ENCODE peak calls at places on chromosomes 1 and 21, in six cellular contexts. Z, I, W, C, A and S are unnamed samples.

GRCh38 chr1:218330043-218330623 is 15.0 kb upstream of the TGFB2 start:
- DNase-seq in C (peak; percentile 27), I (peak; percentile 61), A (peak; percentile 54), W (no peak), Z (no peak), S (no peak)

GRCh38 chr21:25350056-25350455 is 257.2 kb downstream of the MRPL39 start:
- DNase-seq in I (peak; percentile 60), A (no peak), Z (peak; percentile 68), C (peak; percentile 50), W (peak; percentile 41), S (no peak)

GRCh38 chr1:42767510-42767924 is 468 bp downstream of the C1orf50 start:
- DNase-seq in W (no peak), Z (no peak), I (no peak), A (no peak), C (no peak), S (no peak)

GRCh38 chr1:70930062-70930461 is 117.6 kb downstream of the PTGER3 start:
- DNase-seq in A (no peak), C (no peak), W (no peak), I (no peak), Z (no peak), S (no peak)

GRCh38 chr1:153447498-153448170 is 12.8 kb downstream of the S100A7 start:
- DNase-seq in A (peak; percentile 74), I (peak; percentile 83), Z (no peak), W (no peak), C (no peak), S (no peak)

GRCh38 chr1:157073944-157074685 is 25.5 kb downstream of the ETV3L start:
- DNase-seq in W (peak; percentile 91), I (peak; percentile 68), A (peak; percentile 74), C (peak; percentile 81), Z (peak; percentile 84), S (peak; percentile 40)

GRCh38 chr1:2241820-2242219 is 13.7 kb downstream of the SKI start:
- DNase-seq in I (no peak), C (no peak), W (no peak), Z (no peak), A (no peak), S (no peak)

GRCh38 chr1:67948155-67949075 is 102.0 kb downstream of the DIRAS3 start:
- DNase-seq in W (no peak), A (peak; percentile 80), I (peak; percentile 89), Z (no peak), C (no peak), S (no peak)

GRCh38 chr1:79290927-79291474 is 284.5 kb upstream of the ADGRL4 start:
- DNase-seq in I (no peak), W (no peak), C (no peak), Z (no peak), A (no peak), S (no peak)

GRCh38 chr1:31760901-31761470 is 3.2 kb downstream of the ADGRB2 start:
- DNase-seq in I (peak; percentile 60), Z (peak; percentile 85), A (peak; percentile 83), C (peak; percentile 81), W (peak; percentile 85), S (peak; percentile 82)

GRCh38 chr1:231937013-231937754 is 310.6 kb downstream of the DISC1 start:
- DNase-seq in Z (no peak), C (no peak), A (no peak), W (no peak), I (no peak), S (no peak)

GRCh38 chr1:12438349-12438924 is 179.6 kb downstream of the DHRS3 start:
- DNase-seq in Z (no peak), W (no peak), I (no peak), A (no peak), C (no peak), S (no peak)

DNA sequence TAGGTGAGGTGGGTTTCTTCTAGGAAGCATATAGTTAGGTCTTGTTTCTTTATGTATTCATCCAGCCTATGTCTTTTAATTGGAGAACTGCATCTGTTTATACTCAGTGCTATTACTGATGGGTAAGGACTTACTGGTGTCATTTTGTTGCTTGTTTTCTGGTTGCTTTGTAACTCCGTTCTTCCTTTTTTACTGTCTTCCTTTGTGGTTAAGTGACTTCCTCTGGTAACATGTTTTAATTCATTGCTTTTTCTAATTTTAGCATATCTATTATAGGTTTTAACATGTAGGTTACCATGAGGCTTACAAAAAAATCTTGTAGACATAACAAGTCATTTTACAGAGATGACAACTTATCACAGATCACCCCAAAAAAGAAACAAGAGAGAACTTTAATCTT is 160.8 kb downstream of the VAV3 start:
- DNase-seq in A (no peak), C (no peak), W (no peak), I (no peak), Z (no peak), S (no peak)
- H2BK15ac ChIP-seq in A (no peak overlapping the region), C (no peak overlapping the region), W (no peak overlapping the region), I (no peak overlapping the region), Z (no peak overlapping the region), S (no peak overlapping the region)

DNA sequence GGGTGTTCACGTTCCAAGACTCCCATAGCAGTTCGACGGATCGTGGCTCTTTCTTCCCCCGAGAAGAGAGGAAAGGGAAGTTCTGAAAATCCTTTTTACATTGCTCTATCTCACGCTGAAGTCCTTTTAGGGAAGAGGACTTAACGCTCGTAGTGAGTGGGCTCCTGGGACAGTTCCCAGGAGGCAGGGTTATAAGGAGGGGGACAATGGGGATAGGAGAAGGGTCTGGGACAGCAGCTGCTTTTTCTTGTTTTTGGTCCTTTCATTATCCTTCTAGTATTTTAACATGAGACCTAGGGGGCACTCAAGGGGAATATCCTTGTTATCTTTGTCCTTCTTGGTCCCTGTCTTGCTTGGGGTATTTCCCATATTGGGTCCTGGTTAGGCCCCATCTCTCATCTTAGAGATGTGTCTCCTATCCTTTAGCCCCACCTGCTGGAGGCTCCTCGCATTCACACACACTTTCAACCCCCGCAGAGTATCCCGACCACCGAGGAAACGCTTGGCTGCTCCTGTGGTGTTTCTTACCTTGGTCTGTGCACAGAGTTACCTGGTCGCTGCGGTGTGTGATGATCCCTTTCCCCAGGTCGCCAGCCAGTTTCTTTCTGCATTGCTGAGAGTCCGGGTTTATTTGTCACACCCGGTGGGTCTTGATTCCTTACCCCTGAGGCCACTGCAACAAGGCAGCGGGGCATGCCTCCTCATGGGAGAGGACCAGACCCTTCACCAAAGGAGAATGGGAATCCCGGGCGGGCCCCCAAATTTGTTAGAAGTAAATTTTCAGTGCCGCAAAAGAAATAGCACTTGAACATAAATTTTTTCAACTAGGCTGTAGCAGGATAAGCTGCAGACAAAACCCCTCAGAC is 29.7 kb downstream of the SCCPDH start:
- DNase-seq in A (peak; percentile 80), W (peak; percentile 88), C (peak; percentile 90), Z (peak; percentile 93), I (peak; percentile 68), S (peak; percentile 62)
- H2BK15ac ChIP-seq in A (no peak overlapping the region), W (no peak overlapping the region), C (no peak overlapping the region), Z (no peak overlapping the region), I (no peak overlapping the region), S (no peak overlapping the region)

GRCh38 chr1:242412921-242413320 is 111.6 kb downstream of the PLD5 start:
- DNase-seq in C (no peak), A (no peak), I (no peak), W (no peak), Z (no peak), S (no peak)

GRCh38 chr1:242405947-242406346 is 118.5 kb downstream of the PLD5 start:
- DNase-seq in W (no peak), Z (no peak), C (no peak), I (no peak), A (no peak), S (no peak)

GRCh38 chr1:242411906-242412305 is 112.6 kb downstream of the PLD5 start:
- DNase-seq in I (no peak), W (no peak), A (no peak), Z (no peak), C (peak; percentile 36), S (no peak)
- H2BK15ac ChIP-seq in I (no peak overlapping the region), W (no peak overlapping the region), A (no peak overlapping the region), Z (no peak overlapping the region), C (no peak overlapping the region), S (no peak overlapping the region)

DNA sequence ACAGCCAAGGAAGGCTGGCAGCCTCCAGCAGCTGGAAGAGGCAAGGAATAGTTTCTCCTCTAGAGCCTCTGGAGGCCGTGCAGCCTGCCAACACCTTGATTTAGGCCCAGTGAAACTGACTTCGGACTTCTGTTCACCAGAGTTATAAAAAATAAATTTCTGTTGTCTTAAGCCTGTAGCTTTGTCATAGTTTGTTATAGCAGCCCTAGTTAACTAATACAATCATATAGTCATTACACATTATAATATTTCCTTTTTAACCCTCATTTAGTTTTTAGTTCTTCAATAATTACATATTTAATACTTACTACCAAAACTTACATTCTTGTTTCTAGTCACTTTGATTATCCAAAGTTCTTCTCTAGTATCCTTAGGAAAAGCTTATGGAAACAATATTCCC is 20.3 kb downstream of the NOS1AP start:
- DNase-seq in I (no peak), A (no peak), Z (no peak), C (no peak), W (no peak), S (no peak)
- H2BK15ac ChIP-seq in I (no peak overlapping the region), A (no peak overlapping the region), Z (no peak overlapping the region), C (no peak overlapping the region), W (no peak overlapping the region), S (no peak overlapping the region)